ENCODE peak calls at places on chromosomes 5 and 9, in six cellular contexts. H is fibroblast of lung; E is AML-193; K is NCI-H1694 treated with DMSO at 0.1 percent for 48 hours; Y is activated CD4-positive, CD25-positive, alpha-beta regulatory T cell; A is cardiac fibroblast. L is an unnamed sample.

GRCh38 chr5:176166427-176166826 is 71.8 kb upstream of the SIMC1 start:
- DNase-seq in H (no peak), E (no peak), K (no peak), Y (no peak), A (no peak), L (no peak)

GRCh38 chr9:71647094-71647591 is 121.2 kb downstream of the CEMIP2 start:
- DNase-seq in H (peak; percentile 78), E (peak; percentile 58), K (no peak), Y (no peak), A (peak; percentile 92), L (peak; percentile 3)

GRCh38 chr5:143138839-143139238 is 264.6 kb downstream of the NR3C1 start:
- DNase-seq in H (no peak), E (no peak), K (no peak), Y (no peak), A (no peak), L (no peak)

GRCh38 chr5:131109540-131110255 is 55.4 kb downstream of the HINT1 start:
- DNase-seq in H (peak; percentile 55), E (peak; percentile 61), K (peak; percentile 45), Y (no peak), A (peak; percentile 60), L (peak; percentile 9)

GRCh38 chr9:129887210-129888084 is 52.2 kb downstream of the USP20 start:
- DNase-seq in H (peak; percentile 58), E (peak; percentile 41), K (no peak), Y (no peak), A (peak; percentile 75), L (no peak)

GRCh38 chr9:114746591-114746990 is 59.2 kb downstream of the TNFSF15 start:
- DNase-seq in H (peak; percentile 48), E (no peak), K (peak; percentile 25), Y (no peak), A (no peak), L (no peak)

GRCh38 chr9:104961238-104961637 is 33.3 kb upstream of the ABCA1 start:
- DNase-seq in H (peak; percentile 84), E (peak; percentile 26), K (no peak), Y (no peak), A (peak; percentile 44), L (peak; percentile 6)

GRCh38 chr9:5442400-5443011 is 4.8 kb upstream of the PLGRKT start:
- DNase-seq in H (peak; percentile 70), E (peak; percentile 61), K (peak; percentile 55), Y (no peak), A (peak; percentile 73), L (peak; percentile 31)

GRCh38 chr5:149211566-149211965 is 60.1 kb upstream of the AFAP1L1 start:
- DNase-seq in H (peak; percentile 68), E (no peak), K (no peak), Y (no peak), A (peak; percentile 66), L (no peak)

GRCh38 chr5:152142845-152143469 is 218.3 kb upstream of the GLRA1 start:
- DNase-seq in H (peak; percentile 67), E (peak; percentile 8), K (peak; percentile 63), Y (peak; percentile 35), A (peak; percentile 75), L (peak; percentile 32)

L was measured in amniotic stem cell.